ENCODE peak calls at places on chromosomes 11 and 22, in six cellular contexts. A is A549, N is GM23248, C is cardiac muscle cell, B is small intestine, F is H9. K is an unnamed sample.

GRCh38 chr11:129210831-129211181 is 18.7 kb upstream of the ARHGAP32 start:
- DNase-seq in A (no peak), N (no peak), C (no peak), B (peak), F (no peak), K (no peak)

GRCh38 chr11:115132829-115133228 is 371.4 kb downstream of the CADM1 start:
- DNase-seq in A (peak), N (no peak), C (no peak), B (peak), F (peak), K (no peak)

GRCh38 chr11:62755086-62755615 is 1.2 kb upstream of the ZBTB3 start:
- DNase-seq in A (no peak), N (no peak), C (no peak), B (no peak), F (no peak), K (no peak)

GRCh38 chr11:63915961-63916836 is 765 bp downstream of the RCOR2 start:
- DNase-seq in A (peak), N (peak), C (peak), B (no peak), F (peak), K (peak)

GRCh38 chr11:76839326-76839725 is 21.4 kb upstream of the ACER3 start:
- DNase-seq in A (no peak), N (no peak), C (no peak), B (peak), F (no peak), K (peak)

GRCh38 chr11:102384419-102385052 is 37.5 kb downstream of the BIRC2 start:
- DNase-seq in A (no peak), N (no peak), C (no peak), B (no peak), F (no peak), K (no peak)

GRCh38 chr11:126341760-126342161 is 13.7 kb upstream of the ST3GAL4 start:
- DNase-seq in A (no peak), N (peak), C (no peak), B (no peak), F (no peak), K (no peak)

GRCh38 chr11:67033661-67034166 is 10.8 kb downstream of the SYT12 start:
- DNase-seq in A (no peak), N (peak), C (no peak), B (no peak), F (no peak), K (no peak)

GRCh38 chr22:45212992-45213751 is 27.5 kb downstream of the KIAA0930 start:
- DNase-seq in A (no peak), N (peak), C (peak), B (no peak), F (no peak), K (no peak)

GRCh38 chr11:58742140-58742539 is 10.4 kb upstream of the GLYAT start:
- DNase-seq in A (no peak), N (no peak), C (no peak), B (no peak), F (no peak), K (no peak)
- H3K27ac ChIP-seq in A (no peak), N (no peak), C (no peak), B (no peak), F (no peak), K (no peak)

DNA sequence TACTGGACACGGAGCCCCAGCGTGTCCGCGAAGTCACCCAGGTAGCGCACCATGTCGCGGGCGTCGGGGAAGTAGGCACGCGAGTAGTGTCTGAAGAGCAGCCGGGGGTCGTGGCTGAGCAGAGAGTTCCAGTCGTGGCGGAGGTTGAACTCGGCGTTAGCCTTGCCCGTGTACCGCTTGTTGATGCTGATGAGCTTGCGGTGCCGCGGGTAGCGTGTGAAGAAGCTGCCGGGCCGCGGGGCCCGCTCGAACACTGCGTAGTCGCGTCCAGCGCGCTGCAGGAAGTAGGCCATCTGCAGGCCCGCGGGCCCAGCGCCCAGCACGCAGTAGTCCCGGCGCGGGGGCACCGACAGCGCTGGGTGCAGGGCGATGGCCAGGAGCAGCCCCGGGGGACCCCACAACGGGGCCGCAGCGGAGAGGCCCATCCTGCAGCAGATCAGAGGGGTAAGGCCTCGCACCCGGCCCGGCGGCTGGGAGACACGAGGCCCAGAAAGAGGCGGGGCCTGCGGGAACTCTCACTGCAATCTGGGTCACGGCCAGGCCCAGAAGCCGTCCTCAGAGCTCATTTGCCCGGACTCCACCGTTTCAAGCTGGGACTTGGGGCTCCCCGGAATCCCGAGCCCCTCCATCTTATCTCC is 723 bp downstream of the FOXRED2 start:
- DNase-seq in A (no peak), N (no peak), C (no peak), B (no peak), F (peak), K (no peak)
- H3K27ac ChIP-seq in A (peak), N (no peak), C (peak), B (no peak), F (no peak), K (no peak)

GRCh38 chr11:18791175-18792065 is at the start of gene PTPN5:
- DNase-seq in A (peak), N (peak), C (peak), B (no peak), F (peak), K (no peak)
- H3K27ac ChIP-seq in A (no peak), N (no peak), C (no peak), B (no peak), F (no peak), K (no peak)

DNA sequence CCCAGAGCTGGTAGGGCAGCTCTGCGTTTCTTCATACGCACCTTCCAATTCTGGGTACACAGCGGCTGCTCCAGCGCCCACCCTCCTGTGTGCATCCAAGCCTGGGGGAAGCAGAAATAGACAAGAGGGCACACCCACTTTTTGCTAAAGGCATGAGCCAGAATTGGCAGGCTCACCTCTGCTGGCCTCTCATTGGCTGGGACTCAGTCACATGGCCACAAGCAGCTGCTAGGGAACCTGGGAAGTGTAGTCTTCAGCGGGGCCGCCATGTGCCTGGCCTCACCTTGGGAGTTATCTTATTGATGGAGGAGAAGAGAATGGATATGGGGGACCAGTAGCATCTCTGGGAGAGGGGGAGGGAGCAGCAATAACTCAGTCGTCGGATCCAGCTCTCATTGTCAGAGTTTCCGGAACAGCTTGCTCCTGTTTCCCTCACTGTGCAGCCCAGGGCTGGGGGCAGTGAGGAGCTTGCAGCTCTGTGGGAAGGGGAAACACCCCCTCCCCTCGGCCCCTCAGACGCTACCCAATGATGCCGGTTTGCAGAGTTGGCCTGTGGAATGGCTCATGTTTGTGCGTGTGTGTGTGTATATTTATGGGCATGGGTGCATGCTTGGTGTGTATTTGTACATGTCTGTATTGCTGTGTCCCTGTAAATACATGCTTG is 11.8 kb upstream of the MIEF1 start:
- DNase-seq in A (peak), N (peak), C (peak), B (peak), F (peak), K (peak)
- H3K27ac ChIP-seq in A (no peak), N (no peak), C (no peak), B (no peak), F (no peak), K (no peak)

GRCh38 chr11:86588566-86589090 is 83.8 kb downstream of the ME3 start:
- DNase-seq in A (no peak), N (no peak), C (no peak), B (no peak), F (no peak), K (no peak)

GRCh38 chr11:86589204-86589603 is 83.2 kb downstream of the ME3 start:
- DNase-seq in A (no peak), N (no peak), C (no peak), B (no peak), F (no peak), K (no peak)

GRCh38 chr11:86586307-86586706 is 86.1 kb downstream of the ME3 start:
- DNase-seq in A (no peak), N (no peak), C (no peak), B (peak), F (no peak), K (no peak)

GRCh38 chr11:86589856-86590589 is 82.4 kb downstream of the ME3 start:
- DNase-seq in A (no peak), N (no peak), C (no peak), B (no peak), F (no peak), K (no peak)

DNA sequence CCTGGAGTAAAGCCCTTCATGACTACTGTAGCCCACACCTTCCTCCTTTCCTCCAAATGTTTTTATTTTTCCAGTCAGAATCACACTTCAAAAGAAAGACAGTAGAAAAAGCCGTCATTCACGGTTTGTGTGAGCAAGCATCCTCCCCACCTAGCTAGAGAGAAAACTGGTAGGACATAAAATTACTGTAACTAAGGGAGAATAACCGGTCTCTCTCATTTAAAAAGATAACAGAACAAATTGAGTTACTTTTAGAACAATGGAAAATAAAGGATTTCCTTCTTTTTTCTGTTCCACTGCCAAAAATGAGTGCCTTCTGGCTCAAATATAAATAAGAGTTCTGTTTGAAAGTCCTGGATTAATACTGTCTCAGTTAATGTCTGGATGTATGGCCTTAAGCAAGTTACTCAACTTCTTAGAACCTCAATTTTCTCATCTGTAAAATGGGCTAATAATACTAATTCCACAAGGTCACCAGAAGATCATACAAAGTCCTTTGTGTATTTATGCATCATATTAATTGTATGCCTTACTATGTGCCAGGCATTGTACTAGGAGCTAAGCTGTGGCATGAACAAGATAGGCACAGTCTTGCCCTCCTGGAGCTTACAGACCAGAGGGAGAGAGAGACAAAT is 84.7 kb downstream of the ME3 start:
- DNase-seq in A (no peak), N (no peak), C (no peak), B (no peak), F (no peak), K (no peak)
- H3K27ac ChIP-seq in A (no peak), N (no peak), C (no peak), B (no peak), F (no peak), K (no peak)

K was measured in colonic mucosa.